ENCODE peak calls at places on chromosomes 3 and 15, in eight cellular contexts. N is choroid plexus epithelial cell, T is heart left ventricle, W is OCI-LY7, C is HCT116, Q is RWPE2, G is IMR-90, S is retinal pigment epithelial cell. H is an unnamed sample.

GRCh38 chr3:157120071-157120892 is 39.7 kb downstream of the CCNL1 start:
- DNase-seq in N (no peak), T (no peak), W (no peak), C (no peak), Q (no peak), G (no peak), S (no peak), H (no peak)

GRCh38 chr3:125161607-125162219 is 50.8 kb downstream of the SLC12A8 start:
- DNase-seq in N (no peak), T (peak; percentile 78), W (no peak), C (no peak), Q (no peak), G (no peak), S (no peak), H (no peak)

GRCh38 chr3:116046350-116046749 is 398.9 kb downstream of the LSAMP start:
- DNase-seq in N (no peak), T (no peak), W (no peak), C (no peak), Q (no peak), G (no peak), S (no peak), H (no peak)

GRCh38 chr15:98954411-98954810 is 53.2 kb downstream of the PGPEP1L start:
- DNase-seq in N (peak; percentile 66), T (peak; percentile 91), W (no peak), C (no peak), Q (peak; percentile 17), G (peak; percentile 88), S (peak; percentile 86), H (peak; percentile 36)

GRCh38 chr3:175885196-175885766 is 1026.1 kb downstream of the NAALADL2 start:
- DNase-seq in N (no peak), T (no peak), W (no peak), C (no peak), Q (no peak), G (no peak), S (no peak), H (no peak)

GRCh38 chr15:89783861-89784685 is 7.9 kb downstream of the MESP2 start:
- DNase-seq in N (no peak), T (no peak), W (no peak), C (no peak), Q (peak; percentile 67), G (no peak), S (no peak), H (no peak)

GRCh38 chr3:193614430-193614829 is 21.4 kb downstream of the OPA1 start:
- DNase-seq in N (no peak), T (no peak), W (no peak), C (no peak), Q (no peak), G (no peak), S (no peak), H (peak; percentile 9)

GRCh38 chr15:44081223-44082013 is 113.7 kb downstream of the FRMD5 start:
- DNase-seq in N (peak; percentile 86), T (no peak), W (no peak), C (no peak), Q (no peak), G (peak; percentile 92), S (no peak), H (peak; percentile 56)

GRCh38 chr15:62306851-62307504 is 141.9 kb upstream of the C2CD4B start:
- DNase-seq in N (peak; percentile 84), T (peak; percentile 67), W (peak; percentile 52), C (peak; percentile 68), Q (no peak), G (peak; percentile 67), S (peak; percentile 34), H (peak; percentile 87)

GRCh38 chr3:59016930-59017616 is 32.8 kb downstream of the CFAP20DC start:
- DNase-seq in N (no peak), T (no peak), W (no peak), C (no peak), Q (no peak), G (no peak), S (no peak), H (no peak)

GRCh38 chr15:32104061-32104980 is 74.0 kb downstream of the CHRNA7 start:
- DNase-seq in N (no peak), T (no peak), W (no peak), C (no peak), Q (no peak), G (no peak), S (no peak), H (no peak)
- TF ChIP-seq CTCF in N (no peak), T (no peak), W (peak; percentile 35), C (peak; percentile 32), Q (no peak), G (no peak), S (peak; percentile 38), H (no peak)

DNA sequence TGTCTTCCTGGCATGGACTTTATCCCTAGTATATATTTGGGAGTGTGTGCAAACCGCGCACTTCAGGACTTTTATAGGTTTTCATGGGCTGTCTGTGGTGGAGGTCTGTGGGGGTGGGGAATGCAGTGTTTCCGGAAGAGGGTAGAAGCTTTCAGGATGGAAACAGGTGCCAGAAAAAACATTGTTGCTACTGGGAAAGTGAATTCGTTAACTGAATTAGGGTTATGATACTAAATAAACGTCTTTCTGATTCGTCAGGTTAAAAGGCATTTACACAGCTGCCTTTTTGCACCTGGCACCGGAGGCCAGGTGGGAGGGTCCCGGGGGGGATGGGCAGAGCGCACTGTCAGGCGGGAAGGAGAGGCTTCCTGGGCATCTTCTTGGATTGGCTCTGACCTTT is 62.1 kb downstream of the SLCO3A1 start:
- DNase-seq in N (no peak), T (no peak), W (peak; percentile 82), C (no peak), Q (no peak), G (no peak), S (no peak), H (no peak)
- H3K4me3 ChIP-seq in N (no peak overlapping the region), T (no peak overlapping the region), W (peak overlapping the region; percentile 42), C (no peak overlapping the region), Q (no peak overlapping the region), G (no peak overlapping the region), S (no peak overlapping the region), H (no peak overlapping the region)

GRCh38 chr15:58064119-58065010 is 1.1 kb downstream of the ALDH1A2 start:
- DNase-seq in N (no peak), T (no peak), W (no peak), C (no peak), Q (no peak), G (no peak), S (no peak), H (peak; percentile 46)

GRCh38 chr15:58065011-58065444 is 483 bp downstream of the ALDH1A2 start:
- DNase-seq in N (no peak), T (peak; percentile 34), W (no peak), C (no peak), Q (peak; percentile 77), G (no peak), S (no peak), H (no peak)

GRCh38 chr15:58065445-58066041 is at the start of gene ALDH1A2:
- DNase-seq in N (no peak), T (peak; percentile 40), W (no peak), C (no peak), Q (peak; percentile 66), G (no peak), S (no peak), H (no peak)

GRCh38 chr15:58063612-58064011 is 1.9 kb downstream of the ALDH1A2 start:
- DNase-seq in N (no peak), T (no peak), W (no peak), C (no peak), Q (no peak), G (no peak), S (no peak), H (no peak)

DNA sequence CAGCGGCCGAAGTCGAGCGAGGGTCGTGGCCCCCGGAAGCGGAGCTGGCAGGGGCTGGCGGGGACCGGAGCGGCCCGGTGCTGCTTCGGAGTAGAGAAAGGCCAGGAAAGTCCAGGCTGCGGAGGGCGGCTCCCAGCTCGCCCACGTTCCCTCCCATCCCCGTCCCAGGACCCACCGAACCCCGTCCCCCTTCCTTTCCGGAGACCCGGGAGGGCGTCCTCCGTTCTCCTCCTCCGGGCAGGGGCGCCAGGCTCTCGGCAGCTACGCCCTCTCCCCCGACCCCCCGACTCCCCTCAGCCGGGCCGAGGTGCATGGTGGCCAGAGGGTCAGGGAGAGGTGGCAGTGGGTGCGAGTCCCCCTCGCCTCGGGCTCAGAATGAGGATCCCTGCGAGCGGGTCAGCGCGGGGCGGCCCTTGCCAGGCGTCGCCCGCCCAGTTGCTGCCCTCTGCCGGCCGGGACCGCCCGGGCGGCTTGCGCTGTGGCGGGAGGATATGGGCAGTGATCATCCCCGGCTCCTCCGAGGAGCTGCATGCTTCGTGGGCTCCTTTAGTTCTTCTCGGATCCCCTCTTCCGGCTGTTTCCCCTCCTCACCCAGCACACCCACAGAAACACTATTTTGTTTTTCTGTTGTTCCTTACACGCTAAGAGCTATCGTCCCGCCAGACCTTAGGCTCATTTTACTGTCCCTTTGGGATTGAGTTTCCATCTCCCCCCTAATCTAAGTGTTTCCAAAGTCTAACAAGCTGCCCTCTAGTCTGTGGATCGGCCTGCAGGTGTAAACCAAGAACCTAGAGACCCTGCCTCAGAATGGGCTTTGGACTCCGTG is 744 bp upstream of the ALDH1A2 start:
- DNase-seq in N (peak; percentile 52), T (peak; percentile 74), W (peak; percentile 9), C (peak; percentile 21), Q (peak; percentile 75), G (peak; percentile 4), S (no peak), H (peak; percentile 57)
- TF ChIP-seq CTCF in N (peak; percentile 68), T (peak; percentile 85), W (peak; percentile 48), C (peak; percentile 95), Q (peak; percentile 100), G (peak; percentile 64), S (peak; percentile 80), H (peak; percentile 58)

GRCh38 chr3:113212155-113212844 is 943 bp downstream of the BOC start:
- DNase-seq in N (peak; percentile 17), T (peak; percentile 32), W (no peak), C (no peak), Q (no peak), G (no peak), S (no peak), H (peak; percentile 30)

GRCh38 chr3:113212845-113213375 is 1.6 kb downstream of the BOC start:
- DNase-seq in N (no peak), T (no peak), W (no peak), C (no peak), Q (no peak), G (no peak), S (no peak), H (no peak)

GRCh38 chr3:113210608-113211369 is 568 bp upstream of the BOC start:
- DNase-seq in N (peak; percentile 34), T (no peak), W (no peak), C (no peak), Q (no peak), G (no peak), S (no peak), H (peak; percentile 17)

GRCh38 chr3:113214227-113214626 is 2.9 kb downstream of the BOC start:
- DNase-seq in N (no peak), T (no peak), W (no peak), C (no peak), Q (no peak), G (no peak), S (no peak), H (no peak)

DNA sequence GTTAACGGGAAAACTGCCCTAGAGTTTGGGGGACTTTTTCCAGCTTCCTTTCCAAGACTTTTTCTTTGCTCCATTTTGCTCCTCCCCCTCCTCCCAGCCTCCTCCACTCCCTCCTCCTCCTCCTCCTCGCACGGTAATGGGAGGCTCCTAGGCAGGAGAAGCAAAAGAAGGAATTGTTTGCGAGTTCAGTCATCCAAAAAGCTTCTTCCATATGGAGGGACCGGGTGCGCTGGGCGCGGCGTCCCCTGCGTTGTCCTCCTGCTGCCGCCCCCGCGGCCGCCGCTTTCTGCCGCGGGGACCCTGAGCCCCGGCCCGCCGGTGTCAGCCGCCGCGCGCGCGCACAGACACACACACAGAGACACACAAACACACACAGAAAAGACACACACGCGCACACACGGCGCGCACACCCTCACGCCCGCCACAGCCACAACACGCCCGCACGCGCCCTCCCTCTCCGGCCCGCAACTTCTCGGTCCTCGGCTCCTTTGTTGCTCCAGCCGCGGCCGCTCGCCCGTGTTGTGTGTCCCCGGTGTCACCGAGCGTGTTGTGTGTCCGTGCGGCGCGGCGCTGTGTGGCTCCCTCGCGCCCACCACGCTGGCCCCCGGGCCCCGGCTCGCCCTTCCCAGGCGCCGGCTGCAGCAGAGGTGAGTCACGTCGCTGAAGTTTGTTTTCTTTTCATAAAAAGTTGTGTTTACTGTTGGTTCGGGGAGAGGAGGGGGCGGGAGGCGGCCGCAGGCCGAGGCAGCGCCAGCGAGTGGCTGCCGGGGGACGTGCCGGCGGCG is at the start of gene BOC:
- DNase-seq in N (peak; percentile 36), T (peak; percentile 43), W (no peak), C (no peak), Q (no peak), G (peak; percentile 68), S (no peak), H (peak; percentile 66)
- H3K4me3 ChIP-seq in N (peak within 1 kb of the TSS; percentile 70), T (peak within 1 kb of the TSS; percentile 66), W (no peak within 1 kb of the TSS), C (peak within 1 kb of the TSS; percentile 58), Q (peak within 1 kb of the TSS; percentile 53), G (peak within 1 kb of the TSS; percentile 76), S (peak within 1 kb of the TSS; percentile 75), H (peak within 1 kb of the TSS; percentile 68)